ENCODE peak calls at places on chromosomes 3 and 15, in five cellular contexts. One of them, this sample, is unnamed.

GRCh38 chr3:24715171-24715792 is 220.6 kb upstream of the THRB start:
- DNase-seq in sigmoid colon: no peak
- DNase-seq in body of pancreas: no peak
- DNase-seq in transverse colon: no peak
- DNase-seq in heart left ventricle: no peak
- DNase-seq in this sample: no peak

GRCh38 chr3:47636225-47636624 is 57.6 kb upstream of the CSPG5 start:
- DNase-seq in sigmoid colon: no peak
- DNase-seq in body of pancreas: no peak
- DNase-seq in transverse colon: no peak
- DNase-seq in heart left ventricle: no peak
- DNase-seq in this sample: no peak

GRCh38 chr3:127792664-127793292 is 29.5 kb downstream of the MGLL start:
- DNase-seq in sigmoid colon: peak; percentile 83
- DNase-seq in body of pancreas: peak; percentile 45
- DNase-seq in transverse colon: peak; percentile 68
- DNase-seq in heart left ventricle: peak; percentile 83
- DNase-seq in this sample: no peak

GRCh38 chr3:120425877-120426276 is 24.9 kb downstream of the FSTL1 start:
- DNase-seq in sigmoid colon: peak; percentile 87
- DNase-seq in body of pancreas: peak; percentile 35
- DNase-seq in transverse colon: no peak
- DNase-seq in heart left ventricle: peak; percentile 61
- DNase-seq in this sample: peak; percentile 41

GRCh38 chr15:29563112-29563511 is 259.2 kb downstream of the TJP1 start:
- DNase-seq in sigmoid colon: no peak
- DNase-seq in body of pancreas: no peak
- DNase-seq in transverse colon: no peak
- DNase-seq in heart left ventricle: no peak
- DNase-seq in this sample: no peak

GRCh38 chr15:72178976-72179585 is 18.5 kb downstream of the GRAMD2A start:
- DNase-seq in sigmoid colon: no peak
- DNase-seq in body of pancreas: no peak
- DNase-seq in transverse colon: no peak
- DNase-seq in heart left ventricle: no peak
- DNase-seq in this sample: no peak

GRCh38 chr15:80760971-80761370 is 18.2 kb upstream of the CEMIP start:
- DNase-seq in sigmoid colon: no peak
- DNase-seq in body of pancreas: no peak
- DNase-seq in transverse colon: no peak
- DNase-seq in heart left ventricle: no peak
- DNase-seq in this sample: no peak

GRCh38 chr3:66723231-66723630 is 222.4 kb upstream of the LRIG1 start:
- DNase-seq in sigmoid colon: no peak
- DNase-seq in body of pancreas: no peak
- DNase-seq in transverse colon: no peak
- DNase-seq in heart left ventricle: no peak
- DNase-seq in this sample: no peak

GRCh38 chr15:38652998-38653397 is 88.4 kb upstream of the RASGRP1 start:
- DNase-seq in sigmoid colon: no peak
- DNase-seq in body of pancreas: no peak
- DNase-seq in transverse colon: peak; percentile 41
- DNase-seq in heart left ventricle: no peak
- DNase-seq in this sample: no peak

GRCh38 chr3:159185443-159186050 is 383.7 kb downstream of the MFSD1 start:
- DNase-seq in sigmoid colon: no peak
- DNase-seq in body of pancreas: no peak
- DNase-seq in transverse colon: no peak
- DNase-seq in heart left ventricle: no peak
- DNase-seq in this sample: no peak

GRCh38 chr3:37872413-37873160 is 10.9 kb downstream of the CTDSPL start:
- DNase-seq in sigmoid colon: no peak
- DNase-seq in body of pancreas: no peak
- DNase-seq in transverse colon: no peak
- DNase-seq in heart left ventricle: no peak
- DNase-seq in this sample: no peak

GRCh38 chr3:1583044-1583443 is 490.2 kb downstream of the CNTN6 start:
- DNase-seq in sigmoid colon: no peak
- DNase-seq in body of pancreas: no peak
- DNase-seq in transverse colon: no peak
- DNase-seq in heart left ventricle: no peak
- DNase-seq in this sample: no peak

GRCh38 chr15:58352026-58352929 is 79.5 kb upstream of the LIPC start:
- DNase-seq in sigmoid colon: no peak
- DNase-seq in body of pancreas: no peak
- DNase-seq in transverse colon: no peak
- DNase-seq in heart left ventricle: no peak
- DNase-seq in this sample: no peak

GRCh38 chr15:56356616-56357015 is 8.6 kb upstream of the TEX9 start:
- DNase-seq in sigmoid colon: no peak
- DNase-seq in body of pancreas: no peak
- DNase-seq in transverse colon: no peak
- DNase-seq in heart left ventricle: no peak
- DNase-seq in this sample: peak; percentile 10

GRCh38 chr3:182565916-182566524 is 227.3 kb upstream of the ATP11B start:
- DNase-seq in sigmoid colon: no peak
- DNase-seq in body of pancreas: no peak
- DNase-seq in transverse colon: no peak
- DNase-seq in heart left ventricle: no peak
- DNase-seq in this sample: no peak

GRCh38 chr3:28495301-28495700 is 146.7 kb upstream of the AZI2 start:
- DNase-seq in sigmoid colon: no peak
- DNase-seq in body of pancreas: no peak
- DNase-seq in transverse colon: no peak
- DNase-seq in heart left ventricle: no peak
- DNase-seq in this sample: no peak

GRCh38 chr3:155404486-155404885 is 111.0 kb upstream of the STRIT1 start:
- DNase-seq in sigmoid colon: no peak
- DNase-seq in body of pancreas: no peak
- DNase-seq in transverse colon: no peak
- DNase-seq in heart left ventricle: no peak
- DNase-seq in this sample: no peak

GRCh38 chr3:160667452-160667851 is 9.5 kb upstream of the ARL14 start:
- DNase-seq in sigmoid colon: no peak
- DNase-seq in body of pancreas: no peak
- DNase-seq in transverse colon: peak; percentile 78
- DNase-seq in heart left ventricle: no peak
- DNase-seq in this sample: no peak

GRCh38 chr15:74614744-74615312 is 808 bp upstream of the CLK3 start:
- DNase-seq in sigmoid colon: peak; percentile 94
- DNase-seq in body of pancreas: peak; percentile 76
- DNase-seq in transverse colon: peak; percentile 90
- DNase-seq in heart left ventricle: peak; percentile 93
- DNase-seq in this sample: peak; percentile 71

GRCh38 chr15:22895465-22896190 is 57.2 kb downstream of the NIPA2 start:
- DNase-seq in sigmoid colon: no peak
- DNase-seq in body of pancreas: no peak
- DNase-seq in transverse colon: peak; percentile 71
- DNase-seq in heart left ventricle: no peak
- DNase-seq in this sample: no peak

GRCh38 chr3:45574067-45574494 is 20.5 kb upstream of the LIMD1 start:
- DNase-seq in sigmoid colon: peak; percentile 3
- DNase-seq in body of pancreas: no peak
- DNase-seq in transverse colon: no peak
- DNase-seq in heart left ventricle: no peak
- DNase-seq in this sample: no peak

GRCh38 chr3:112685956-112686355 is 45.0 kb upstream of the CCDC80 start:
- DNase-seq in sigmoid colon: no peak
- DNase-seq in body of pancreas: no peak
- DNase-seq in transverse colon: no peak
- DNase-seq in heart left ventricle: no peak
- DNase-seq in this sample: no peak

GRCh38 chr15:80834906-80835305 is 55.7 kb downstream of the CEMIP start:
- DNase-seq in sigmoid colon: no peak
- DNase-seq in body of pancreas: no peak
- DNase-seq in transverse colon: no peak
- DNase-seq in heart left ventricle: no peak
- DNase-seq in this sample: no peak

GRCh38 chr3:133038731-133039398 is 674 bp downstream of the TMEM108 start:
- DNase-seq in sigmoid colon: peak; percentile 57
- DNase-seq in body of pancreas: peak; percentile 19
- DNase-seq in transverse colon: no peak
- DNase-seq in heart left ventricle: peak; percentile 39
- DNase-seq in this sample: no peak

GRCh38 chr3:115523467-115523866 is 99.8 kb upstream of the GAP43 start:
- DNase-seq in sigmoid colon: no peak
- DNase-seq in body of pancreas: no peak
- DNase-seq in transverse colon: no peak
- DNase-seq in heart left ventricle: no peak
- DNase-seq in this sample: no peak

GRCh38 chr3:53708001-53708621 is 138.1 kb downstream of the CHDH start:
- DNase-seq in sigmoid colon: no peak
- DNase-seq in body of pancreas: no peak
- DNase-seq in transverse colon: no peak
- DNase-seq in heart left ventricle: peak; percentile 59
- DNase-seq in this sample: no peak

GRCh38 chr3:4061201-4061600 is 242.0 kb upstream of the SETMAR start:
- DNase-seq in sigmoid colon: no peak
- DNase-seq in body of pancreas: no peak
- DNase-seq in transverse colon: no peak
- DNase-seq in heart left ventricle: no peak
- DNase-seq in this sample: no peak

GRCh38 chr3:99041747-99042146 is 140.3 kb upstream of the DCBLD2 start:
- DNase-seq in sigmoid colon: no peak
- DNase-seq in body of pancreas: no peak
- DNase-seq in transverse colon: no peak
- DNase-seq in heart left ventricle: no peak
- DNase-seq in this sample: no peak

GRCh38 chr3:94024385-94024784 is 4.0 kb downstream of the STX19 start:
- DNase-seq in sigmoid colon: no peak
- DNase-seq in body of pancreas: no peak
- DNase-seq in transverse colon: peak; percentile 43
- DNase-seq in heart left ventricle: no peak
- DNase-seq in this sample: no peak

DNA sequence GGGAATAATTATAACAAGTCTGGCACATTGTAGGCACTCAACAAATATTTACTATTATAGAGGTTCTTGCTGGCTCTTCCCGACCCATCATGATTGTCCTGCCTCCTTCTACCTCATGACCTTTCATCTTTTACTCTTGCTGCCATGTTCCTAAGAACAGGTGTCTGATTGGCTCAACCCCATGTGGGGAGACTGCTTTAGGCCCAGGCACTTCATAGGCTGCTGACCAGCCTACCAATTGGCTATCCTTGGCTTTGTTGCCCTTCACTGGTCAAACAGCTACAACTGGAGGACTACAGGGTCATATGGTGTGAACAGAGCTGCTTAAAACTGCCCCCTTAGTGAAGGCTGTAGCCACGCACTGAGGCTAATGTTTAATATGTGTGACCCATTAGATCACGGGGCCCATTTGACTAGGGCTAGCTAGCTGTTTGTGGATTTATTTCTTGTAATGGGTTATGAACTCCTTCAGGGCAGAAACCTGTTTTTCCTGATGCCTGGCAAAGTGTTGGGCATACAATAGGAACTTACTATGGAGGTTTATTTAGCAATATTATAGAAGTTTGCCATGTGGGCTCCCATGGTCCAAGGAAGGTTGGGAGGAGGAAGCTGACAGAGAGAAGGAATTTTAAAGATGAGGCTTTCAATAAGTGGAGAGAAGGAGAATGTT is 239.9 kb upstream of the TBC1D5 start:
- DNase-seq in sigmoid colon: no peak
- DNase-seq in body of pancreas: no peak
- DNase-seq in transverse colon: no peak
- DNase-seq in heart left ventricle: no peak
- DNase-seq in this sample: no peak
- TF ChIP-seq POLR2A in sigmoid colon: no peak
- TF ChIP-seq POLR2A in body of pancreas: no peak
- TF ChIP-seq POLR2A in transverse colon: no peak
- TF ChIP-seq POLR2A in heart left ventricle: no peak
- TF ChIP-seq POLR2A in this sample: no peak

GRCh38 chr3:71069797-71070196 is 513.7 kb downstream of the FOXP1 start:
- DNase-seq in sigmoid colon: peak; percentile 76
- DNase-seq in body of pancreas: no peak
- DNase-seq in transverse colon: peak; percentile 76
- DNase-seq in heart left ventricle: peak; percentile 70
- DNase-seq in this sample: peak; percentile 86
- TF ChIP-seq POLR2A in sigmoid colon: no peak
- TF ChIP-seq POLR2A in body of pancreas: no peak
- TF ChIP-seq POLR2A in transverse colon: no peak
- TF ChIP-seq POLR2A in heart left ventricle: no peak
- TF ChIP-seq POLR2A in this sample: no peak

DNA sequence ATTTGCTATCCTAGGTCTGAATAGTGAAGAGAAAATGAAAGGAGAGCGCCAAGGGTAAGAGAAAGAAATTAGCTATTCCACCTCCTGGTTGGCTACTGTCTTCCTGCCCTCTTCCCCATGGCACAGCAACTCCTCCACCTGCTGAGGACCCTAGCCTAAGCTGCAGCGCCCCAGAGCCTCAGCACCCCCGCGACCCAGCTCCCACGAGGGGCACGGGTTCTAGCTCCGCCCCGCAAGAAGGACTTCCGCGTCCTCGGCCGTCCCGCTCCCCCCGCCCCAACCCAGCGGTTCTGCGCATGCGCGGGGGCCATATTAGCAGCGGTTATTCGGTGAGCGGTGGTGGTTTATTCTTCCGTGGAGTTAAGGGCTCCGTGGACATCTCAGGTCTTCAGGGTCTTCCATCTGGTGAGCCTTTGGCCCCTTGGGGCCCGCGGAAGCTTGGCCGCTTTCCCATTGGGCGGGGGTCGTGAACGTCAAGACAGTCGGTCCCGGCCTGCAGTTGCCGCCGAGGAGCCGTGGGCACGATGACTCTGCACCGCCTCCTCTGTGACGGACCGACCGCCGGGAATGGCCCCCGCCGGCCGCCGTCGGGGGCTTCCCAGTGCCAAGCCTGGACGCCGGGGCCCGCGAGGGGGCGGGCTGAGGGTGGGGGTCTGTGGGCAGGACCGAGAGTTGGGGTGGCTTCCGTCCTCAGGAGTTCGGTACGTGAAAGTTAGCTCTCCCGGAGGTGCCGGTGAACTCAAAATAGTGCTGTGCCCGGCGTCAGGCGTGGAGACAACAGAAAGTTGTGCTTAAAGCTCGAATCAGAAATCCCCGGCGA is at the start of gene PSMA4:
- DNase-seq in sigmoid colon: peak; percentile 96
- DNase-seq in body of pancreas: peak; percentile 88
- DNase-seq in transverse colon: peak; percentile 94
- DNase-seq in heart left ventricle: peak; percentile 95
- DNase-seq in this sample: peak; percentile 90
- TF ChIP-seq POLR2A in sigmoid colon: peak; percentile 90
- TF ChIP-seq POLR2A in body of pancreas: peak; percentile 83
- TF ChIP-seq POLR2A in transverse colon: peak; percentile 85
- TF ChIP-seq POLR2A in heart left ventricle: peak; percentile 85
- TF ChIP-seq POLR2A in this sample: peak; percentile 71

DNA sequence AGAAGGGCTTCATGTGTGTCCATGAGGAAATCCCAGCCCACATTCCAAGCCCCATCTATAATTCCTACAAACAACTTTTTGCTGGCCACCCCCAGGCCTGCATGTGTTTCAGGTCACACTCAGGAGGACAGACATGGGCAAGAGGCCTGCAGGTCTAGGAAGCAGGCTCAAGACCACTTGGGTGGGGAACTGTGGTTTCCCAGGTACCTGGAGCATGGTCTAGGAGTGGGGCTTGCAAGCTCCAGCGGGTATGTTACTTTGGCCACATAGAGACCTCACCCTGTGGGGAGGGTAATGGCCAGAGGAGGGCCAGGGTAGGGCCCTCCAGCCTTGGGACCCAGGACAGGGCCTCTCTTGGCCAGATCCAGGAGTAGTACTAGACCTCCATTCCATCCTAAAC is 22.1 kb downstream of the EAF1 start:
- DNase-seq in sigmoid colon: no peak
- DNase-seq in body of pancreas: no peak
- DNase-seq in transverse colon: no peak
- DNase-seq in heart left ventricle: no peak
- DNase-seq in this sample: no peak
- TF ChIP-seq POLR2A in sigmoid colon: no peak
- TF ChIP-seq POLR2A in body of pancreas: no peak
- TF ChIP-seq POLR2A in transverse colon: no peak
- TF ChIP-seq POLR2A in heart left ventricle: no peak
- TF ChIP-seq POLR2A in this sample: no peak